ENCODE peak calls at places on chromosome 1, in ten cellular contexts. Z, Y, W, G, Q, B, A, D, E and U are unnamed samples.

GRCh38 chr1:37752583-37753471 is 12.1 kb downstream of the EPHA10 start:
- DNase-seq in B (no peak), E (peak; percentile 27), G (peak; percentile 84), A (peak; percentile 83), Z (no peak), W (no peak), Y (peak; percentile 53), Q (peak; percentile 6), D (no peak), U (no peak)

GRCh38 chr1:201302168-201302896 is 19.0 kb downstream of the PKP1 start:
- DNase-seq in E (no peak), W (no peak), Y (no peak), Z (no peak), B (no peak), D (no peak), G (no peak), A (no peak), Q (no peak), U (no peak)

GRCh38 chr1:7136166-7136953 is 351.1 kb downstream of the CAMTA1 start:
- DNase-seq in Q (no peak), B (no peak), G (no peak), D (no peak), W (no peak), A (peak; percentile 21), Z (no peak), Y (no peak), E (no peak), U (peak; percentile 22)

GRCh38 chr1:36203554-36204346 is 20.5 kb upstream of the THRAP3 start:
- DNase-seq in Q (peak; percentile 77), W (no peak), Z (no peak), G (no peak), B (peak; percentile 60), D (no peak), Y (no peak), A (peak; percentile 67), E (peak; percentile 30), U (no peak)

GRCh38 chr1:22111620-22112019 is 31.3 kb downstream of the WNT4 start:
- DNase-seq in Y (no peak), Q (peak; percentile 68), A (peak; percentile 31), Z (no peak), D (no peak), B (no peak), W (no peak), G (no peak), E (no peak), U (no peak)

GRCh38 chr1:33081554-33082305 is 777 bp downstream of the AZIN2 start:
- DNase-seq in W (no peak), G (no peak), B (no peak), E (no peak), Q (no peak), A (peak; percentile 71), Y (no peak), D (no peak), Z (no peak), U (no peak)

GRCh38 chr1:14263207-14263606 is 335.3 kb upstream of the KAZN start:
- DNase-seq in Z (no peak), W (no peak), D (no peak), Q (no peak), A (no peak), G (no peak), Y (no peak), B (no peak), E (no peak), U (no peak)

GRCh38 chr1:186915555-186915954 is 86.8 kb downstream of the PLA2G4A start:
- DNase-seq in B (no peak), G (no peak), Y (no peak), E (no peak), Z (no peak), D (no peak), Q (no peak), W (no peak), A (no peak), U (no peak)

GRCh38 chr1:81714636-81715035 is 86.1 kb upstream of the ADGRL2 start:
- DNase-seq in E (no peak), Q (no peak), Y (no peak), W (no peak), B (no peak), A (no peak), D (no peak), G (no peak), Z (no peak), U (no peak)

DNA sequence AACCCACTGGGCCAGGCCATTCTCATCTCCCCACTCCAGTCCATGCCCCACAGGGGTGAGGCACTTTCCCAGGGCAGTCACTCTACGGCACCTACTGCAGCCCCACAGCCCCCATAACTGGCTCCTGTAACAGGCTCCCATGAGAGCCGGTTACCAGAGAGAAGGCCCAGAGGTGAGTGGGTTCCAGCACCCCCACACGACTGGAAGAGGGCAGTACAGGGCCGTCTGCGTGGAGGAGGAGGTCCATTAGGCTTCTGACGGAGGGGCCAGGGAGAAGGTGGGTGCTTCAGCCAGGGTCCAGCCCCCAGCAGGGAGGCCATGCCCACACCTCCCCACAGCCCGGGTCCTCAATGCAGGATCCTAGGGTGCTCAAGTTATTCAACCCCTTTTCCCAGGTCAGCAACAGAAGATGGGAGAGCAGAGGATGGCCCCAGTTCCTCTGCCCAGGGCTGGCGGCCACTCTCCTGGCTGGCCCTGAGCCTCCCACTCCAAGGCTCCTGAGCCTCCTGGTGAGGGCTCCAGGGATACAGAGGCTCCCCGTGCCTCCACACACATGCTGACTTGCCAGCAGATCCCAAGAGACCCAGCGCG is 1.6 kb downstream of the ACAP3 start:
- DNase-seq in A (peak; percentile 76), W (no peak), Y (no peak), G (no peak), B (no peak), Q (no peak), Z (peak; percentile 62), E (no peak), D (no peak), U (no peak)
- TF ChIP-seq CTCF in A (no peak), W (no peak), Y (no peak), G (peak; percentile 48), B (no peak), Q (peak; percentile 14), Z (peak; percentile 63), E (no peak), D (no peak), U (peak; percentile 42)

GRCh38 chr1:109078317-109078716 is 2.5 kb upstream of the TAF13 start:
- DNase-seq in A (no peak), W (no peak), D (no peak), B (no peak), Y (no peak), G (peak; percentile 11), Q (no peak), E (no peak), Z (peak; percentile 57), U (no peak)

GRCh38 chr1:109080441-109081082 is 4.8 kb upstream of the TAF13 start:
- DNase-seq in A (no peak), E (no peak), D (no peak), Y (no peak), W (no peak), Z (no peak), G (no peak), Q (no peak), B (no peak), U (no peak)

GRCh38 chr1:109079240-109079622 is 3.4 kb upstream of the TAF13 start:
- DNase-seq in Z (no peak), E (no peak), Y (no peak), Q (no peak), A (no peak), D (no peak), G (no peak), W (no peak), B (no peak), U (no peak)

GRCh38 chr1:109075531-109076490 is at the start of gene TAF13:
- DNase-seq in Y (peak; percentile 79), G (peak; percentile 95), Z (peak; percentile 96), Q (peak; percentile 97), W (peak; percentile 82), D (peak; percentile 92), A (peak; percentile 97), E (peak; percentile 91), B (peak; percentile 93), U (peak; percentile 98)
- TF ChIP-seq CTCF in Y (no peak), G (no peak), Z (peak; percentile 17), Q (no peak), W (no peak), D (no peak), A (peak; percentile 27), E (peak; percentile 9), B (no peak), U (peak; percentile 49)

DNA sequence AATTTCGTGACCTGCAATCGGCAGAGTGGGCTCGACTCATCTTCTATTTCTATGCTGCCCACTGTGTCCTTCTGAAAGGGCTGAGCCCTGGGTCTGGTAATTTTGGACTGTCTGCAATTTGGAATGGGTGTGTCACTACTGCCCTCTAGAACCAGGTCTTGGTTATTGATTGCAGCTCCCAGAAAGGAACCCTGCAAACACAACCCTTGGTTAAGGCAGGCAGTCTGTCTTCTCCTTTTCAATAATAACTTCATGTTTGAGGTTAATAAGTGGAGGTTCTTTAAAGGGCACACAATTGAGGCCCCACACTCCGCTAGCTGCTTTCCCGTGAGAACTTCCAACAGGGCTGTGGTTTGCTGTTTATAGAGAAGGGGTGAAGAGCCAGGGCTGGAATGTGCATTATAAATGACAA is 79.9 kb upstream of the LYST start:
- DNase-seq in G (no peak), Q (peak; percentile 33), Y (no peak), B (no peak), W (no peak), E (no peak), A (no peak), Z (peak; percentile 13), D (no peak), U (no peak)
- TF ChIP-seq CTCF in G (peak; percentile 60), Q (peak; percentile 29), Y (no peak), B (no peak), W (no peak), E (no peak), A (no peak), Z (peak; percentile 61), D (no peak), U (peak; percentile 71)

GRCh38 chr1:240282061-240282830 is 190.6 kb downstream of the FMN2 start:
- DNase-seq in Q (no peak), Y (no peak), Z (no peak), W (no peak), D (no peak), A (no peak), E (no peak), B (no peak), G (no peak), U (no peak)

GRCh38 chr1:240293706-240294105 is 202.0 kb downstream of the FMN2 start:
- DNase-seq in A (no peak), Q (no peak), W (no peak), Z (no peak), B (no peak), D (no peak), E (no peak), G (no peak), Y (no peak), U (no peak)

GRCh38 chr1:240284656-240285427 is 193.2 kb downstream of the FMN2 start:
- DNase-seq in Q (no peak), W (no peak), D (no peak), Y (no peak), B (no peak), E (no peak), G (no peak), A (no peak), Z (no peak), U (no peak)

GRCh38 chr1:240285541-240285940 is 193.9 kb downstream of the FMN2 start:
- DNase-seq in E (no peak), Y (no peak), D (no peak), Q (peak; percentile 58), Z (no peak), B (no peak), G (no peak), A (no peak), W (no peak), U (no peak)

DNA sequence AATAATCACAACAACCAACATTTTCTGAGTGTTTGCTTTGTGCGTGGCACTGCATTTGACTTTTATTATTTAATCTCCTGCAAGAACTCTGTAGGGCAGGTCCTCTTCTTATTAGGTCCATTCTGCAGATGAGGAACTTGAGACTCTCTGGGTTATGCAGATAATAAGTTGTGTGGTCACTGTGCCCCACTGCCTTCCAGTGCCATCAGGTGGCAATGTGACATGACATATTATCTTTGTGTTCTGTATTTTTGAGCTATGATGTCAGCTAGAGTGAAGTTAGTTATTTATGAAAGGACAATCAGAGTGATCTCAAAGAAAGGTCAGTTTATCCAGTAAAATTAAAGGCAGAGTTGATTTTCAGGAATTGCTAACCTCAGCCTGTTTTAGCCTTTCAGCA is 196.0 kb downstream of the FMN2 start:
- DNase-seq in Q (no peak), Z (no peak), W (no peak), B (no peak), A (no peak), D (no peak), G (no peak), Y (no peak), E (no peak), U (no peak)
- TF ChIP-seq CTCF in Q (no peak), Z (no peak), W (no peak), B (no peak), A (no peak), D (no peak), G (no peak), Y (no peak), E (no peak), U (peak; percentile 33)